ENCODE peak calls at places on chromosomes 12 and 14, in seven cellular contexts. S is neuronal stem cell, B is IMR-90, A is mesenchymal stem cell, V is H9, F is mesendoderm, G is H1. P is an unnamed sample. For H3K4me1, the result is how much of the 10 kb centered on the place peaks cover.

GRCh38 chr12:68743416-68743815 is 2.6 kb upstream of the SLC35E3 start:
- DNase-seq in S (no peak), B (no peak), A (no peak), V (no peak), F (no peak), G (no peak), P (no peak)

GRCh38 chr14:59281613-59282012 is 93.1 kb downstream of the DAAM1 start:
- DNase-seq in S (no peak), B (peak), A (peak), V (no peak), F (peak), G (no peak), P (peak)

GRCh38 chr12:59499774-59500173 is 96.1 kb upstream of the SLC16A7 start:
- DNase-seq in S (no peak), B (no peak), A (no peak), V (no peak), F (no peak), G (no peak), P (no peak)

GRCh38 chr12:54039417-54040147 is 6.7 kb downstream of the HOXC5 start:
- DNase-seq in S (no peak), B (no peak), A (no peak), V (no peak), F (no peak), G (no peak), P (no peak)

GRCh38 chr12:12606793-12607589 is 4.7 kb upstream of the CREBL2 start:
- DNase-seq in S (no peak), B (peak), A (peak), V (no peak), F (peak), G (no peak), P (no peak)

GRCh38 chr14:68261092-68261842 is 441.7 kb downstream of the RAD51B start:
- DNase-seq in S (peak), B (no peak), A (no peak), V (no peak), F (peak), G (peak), P (no peak)

GRCh38 chr12:97426485-97427116 is 36.0 kb upstream of the RMST start:
- DNase-seq in S (no peak), B (no peak), A (no peak), V (peak), F (peak), G (no peak), P (peak)

GRCh38 chr14:22837750-22838538 is 1.6 kb downstream of the MMP14 start:
- DNase-seq in S (no peak), B (peak), A (peak), V (no peak), F (peak), G (no peak), P (peak)

GRCh38 chr12:92295523-92295922 is 149.9 kb upstream of the BTG1 start:
- DNase-seq in S (no peak), B (peak), A (peak), V (no peak), F (peak), G (no peak), P (peak)

GRCh38 chr12:110965574-110965973 is 45.2 kb upstream of the MYL2 start:
- DNase-seq in S (no peak), B (no peak), A (no peak), V (no peak), F (no peak), G (no peak), P (no peak)

GRCh38 chr12:124277394-124278222 is 17.3 kb upstream of the RFLNA start:
- DNase-seq in S (no peak), B (no peak), A (no peak), V (no peak), F (peak), G (no peak), P (no peak)

GRCh38 chr12:86349196-86349595 is 93.0 kb upstream of the MGAT4C start:
- DNase-seq in S (no peak), B (no peak), A (peak), V (no peak), F (no peak), G (no peak), P (no peak)

GRCh38 chr14:54182419-54183040 is 214.3 kb upstream of the CDKN3 start:
- DNase-seq in S (no peak), B (peak), A (peak), V (no peak), F (no peak), G (no peak), P (no peak)

GRCh38 chr14:105884808-105885281 is 358.5 kb downstream of the TMEM121 start:
- DNase-seq in S (no peak), B (no peak), A (no peak), V (no peak), F (no peak), G (no peak), P (no peak)

GRCh38 chr14:70567791-70568190 is 32.7 kb downstream of the MED6 start:
- DNase-seq in S (no peak), B (peak), A (peak), V (peak), F (peak), G (peak), P (peak)

GRCh38 chr14:91996951-91997371 is 42.9 kb downstream of the TRIP11 start:
- DNase-seq in S (peak), B (peak), A (peak), V (no peak), F (peak), G (no peak), P (peak)

GRCh38 chr14:75310295-75311059 is 31.8 kb downstream of the FOS start:
- DNase-seq in S (peak), B (peak), A (peak), V (peak), F (peak), G (peak), P (peak)

GRCh38 chr12:4786795-4787194 is 66.6 kb downstream of the GALNT8 start:
- DNase-seq in S (no peak), B (no peak), A (no peak), V (no peak), F (no peak), G (no peak), P (no peak)

GRCh38 chr12:749871-750270 is 2.5 kb upstream of the WNK1 start:
- DNase-seq in S (no peak), B (no peak), A (no peak), V (no peak), F (no peak), G (no peak), P (no peak)

GRCh38 chr12:64510687-64511086 is 58.8 kb downstream of the TBK1 start:
- DNase-seq in S (no peak), B (no peak), A (no peak), V (no peak), F (no peak), G (no peak), P (no peak)

DNA sequence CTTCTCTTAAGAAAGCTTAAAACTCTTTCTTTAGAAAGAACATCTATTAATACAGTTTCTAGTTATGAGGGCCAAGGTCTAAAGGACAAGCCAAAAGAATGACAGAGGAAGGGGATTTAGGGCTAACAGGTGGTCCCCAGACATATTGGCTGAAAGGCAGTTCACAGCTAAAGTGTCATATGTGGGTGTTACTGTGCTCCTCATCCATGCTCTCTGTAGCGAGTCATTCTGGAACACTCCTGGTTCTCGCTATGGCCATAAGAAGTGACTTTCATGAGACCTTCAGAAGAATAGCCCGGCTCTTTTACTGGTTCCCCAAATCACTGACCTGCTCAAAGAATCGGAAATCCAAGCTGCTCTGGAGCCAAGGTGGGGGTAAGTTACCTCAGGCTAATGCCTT is 55.0 kb downstream of the TBK1 start:
- DNase-seq in S (no peak), B (no peak), A (no peak), V (no peak), F (no peak), G (no peak), P (no peak)
- H3K27ac ChIP-seq in S (no peak), B (no peak), A (no peak), V (no peak), F (no peak), G (no peak), P (no peak)

GRCh38 chr14:78764645-78765044 is 594.5 kb downstream of the NRXN3 start:
- DNase-seq in S (no peak), B (no peak), A (no peak), V (no peak), F (no peak), G (no peak), P (no peak)

GRCh38 chr14:78764240-78764639 is 594.1 kb downstream of the NRXN3 start:
- DNase-seq in S (no peak), B (peak), A (no peak), V (no peak), F (peak), G (no peak), P (no peak)

GRCh38 chr14:78763746-78764145 is 593.6 kb downstream of the NRXN3 start:
- DNase-seq in S (no peak), B (no peak), A (no peak), V (no peak), F (peak), G (no peak), P (no peak)

GRCh38 chr14:78762331-78762730 is 592.2 kb downstream of the NRXN3 start:
- DNase-seq in S (no peak), B (no peak), A (no peak), V (no peak), F (no peak), G (no peak), P (no peak)

GRCh38 chr14:78767436-78767835 is 597.3 kb downstream of the NRXN3 start:
- DNase-seq in S (no peak), B (no peak), A (no peak), V (no peak), F (peak), G (no peak), P (no peak)
- H3K4me1 ChIP-seq in S (under half), B (under half), A (under half), V (under half), F (under half), G (under half), P (under half)

GRCh38 chr14:50067723-50068495 is 48.5 kb downstream of the VCPKMT start:
- DNase-seq in S (no peak), B (peak), A (no peak), V (no peak), F (peak), G (no peak), P (no peak)

GRCh38 chr14:50069325-50069724 is 47.0 kb downstream of the VCPKMT start:
- DNase-seq in S (no peak), B (no peak), A (no peak), V (no peak), F (no peak), G (no peak), P (no peak)

GRCh38 chr14:50070840-50071548 is 45.4 kb downstream of the VCPKMT start:
- DNase-seq in S (no peak), B (no peak), A (no peak), V (no peak), F (no peak), G (no peak), P (no peak)

GRCh38 chr14:50070230-50070629 is 46.1 kb downstream of the VCPKMT start:
- DNase-seq in S (no peak), B (no peak), A (no peak), V (no peak), F (no peak), G (no peak), P (no peak)

GRCh38 chr14:50068496-50068895 is 47.9 kb downstream of the VCPKMT start:
- DNase-seq in S (no peak), B (no peak), A (no peak), V (no peak), F (no peak), G (no peak), P (no peak)
- H2BK120ac ChIP-seq in S (no peak), B (no peak), A (no peak), V (no peak), F (no peak), G (no peak), P (no peak)

GRCh38 chr12:113185180-113186032 is at the start of the genes DDX54 and RITA1:
- DNase-seq in S (peak), B (peak), A (peak), V (peak), F (peak), G (peak), P (peak)

GRCh38 chr12:113186033-113186365 is 478 bp downstream of the RITA1 start:
- DNase-seq in S (no peak), B (peak), A (peak), V (no peak), F (peak), G (no peak), P (no peak)

GRCh38 chr12:113184900-113185179 is 438 bp downstream of the DDX54 start:
- DNase-seq in S (peak), B (peak), A (peak), V (peak), F (peak), G (peak), P (peak)

GRCh38 chr12:113187588-113187987 is 2.1 kb downstream of the RITA1 start:
- DNase-seq in S (no peak), B (no peak), A (no peak), V (no peak), F (no peak), G (no peak), P (peak)

DNA sequence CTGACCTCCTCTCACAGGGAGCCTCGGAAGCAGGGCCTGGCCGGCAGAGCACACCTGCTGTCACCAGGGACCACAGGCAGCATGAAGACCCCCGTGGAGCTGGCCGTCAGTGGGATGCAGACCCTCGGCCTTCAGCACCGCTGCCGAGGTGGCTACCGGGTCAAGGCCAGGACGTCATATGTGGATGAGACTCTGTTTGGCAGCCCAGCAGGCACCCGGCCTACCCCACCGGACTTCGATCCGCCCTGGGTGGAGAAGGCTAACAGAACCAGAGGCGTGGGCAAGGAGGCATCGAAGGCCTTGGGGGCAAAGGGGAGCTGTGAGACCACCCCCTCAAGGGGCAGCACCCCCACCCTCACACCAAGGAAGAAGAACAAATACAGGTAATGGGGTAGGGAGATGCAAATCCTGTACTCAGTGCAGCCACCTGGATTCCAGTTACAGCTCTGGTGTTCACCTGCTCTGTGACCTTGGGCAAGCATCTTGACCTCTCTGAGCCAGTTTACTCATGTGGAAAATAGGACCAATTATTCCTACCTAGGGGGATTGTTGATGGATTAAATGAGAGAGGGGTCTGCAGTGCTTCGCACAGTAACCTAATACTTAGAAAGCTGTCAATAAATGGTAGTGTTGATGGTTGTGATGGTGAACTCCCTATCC is 1.3 kb downstream of the RITA1 start:
- DNase-seq in S (no peak), B (no peak), A (no peak), V (no peak), F (no peak), G (no peak), P (no peak)
- H3K27ac ChIP-seq in S (no peak), B (no peak), A (no peak), V (no peak), F (no peak), G (no peak), P (no peak)

DNA sequence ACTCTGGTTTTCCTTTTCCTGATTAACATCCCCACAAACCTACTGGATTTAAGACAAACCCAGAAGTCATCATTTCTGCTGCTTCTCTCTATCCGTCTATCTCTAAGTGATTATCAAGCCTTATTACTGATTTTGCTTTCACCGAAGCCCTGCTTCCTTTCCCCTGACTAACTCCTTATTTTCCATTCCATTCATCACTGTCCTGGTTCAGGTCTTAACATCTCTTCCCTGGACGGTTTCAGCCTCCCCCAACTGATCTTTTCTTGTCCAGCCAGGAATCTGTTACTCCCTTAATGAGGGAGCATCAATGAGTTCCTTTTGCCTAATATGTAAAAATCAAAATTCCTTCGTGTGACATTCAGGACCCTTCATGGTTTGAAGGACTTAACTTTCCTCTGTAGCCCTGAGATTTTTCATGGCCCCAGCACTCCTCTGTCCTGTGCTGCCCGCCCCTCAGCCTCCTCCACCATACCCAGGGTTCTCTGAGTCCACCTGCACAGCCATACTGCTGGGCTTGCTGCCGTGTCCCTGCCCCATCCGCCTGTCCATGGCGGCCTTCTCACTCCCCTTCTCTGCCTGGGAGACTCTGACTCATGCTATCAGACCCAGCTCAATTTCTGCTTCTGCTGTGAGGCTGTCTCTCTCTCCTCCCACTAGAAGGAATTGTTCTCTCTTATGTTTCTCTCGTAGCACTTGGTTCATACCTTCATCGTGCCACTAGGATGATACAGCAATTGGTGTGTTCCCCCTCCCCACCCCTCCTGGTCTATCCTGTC is 167.8 kb upstream of the HIF1A start:
- DNase-seq in S (no peak), B (peak), A (peak), V (no peak), F (peak), G (no peak), P (peak)
- H3K4me1 ChIP-seq in S (under half), B (under half), A (under half), V (under half), F (under half), G (under half), P (under half)

DNA sequence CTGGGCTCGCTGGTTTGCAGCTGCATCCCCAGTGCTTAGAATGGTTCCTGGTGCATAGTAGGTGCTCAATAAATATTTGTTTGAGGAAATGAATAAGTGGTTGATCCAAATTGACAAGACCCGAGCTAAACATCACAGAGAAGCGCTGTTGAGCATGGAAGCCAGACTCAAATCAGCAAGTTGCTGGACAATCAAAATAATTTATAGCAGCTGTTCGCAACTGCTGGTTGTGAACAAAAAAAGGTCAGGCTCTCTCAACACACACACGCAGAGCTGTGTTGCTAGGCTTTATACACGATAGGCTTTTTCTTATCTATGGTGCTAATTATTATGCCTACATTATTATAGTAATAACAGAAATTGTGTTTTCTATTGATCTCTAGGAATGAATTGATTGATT is 190.2 kb downstream of the TBX5 start:
- DNase-seq in S (no peak), B (no peak), A (no peak), V (no peak), F (no peak), G (no peak), P (no peak)
- H2BK120ac ChIP-seq in S (no peak), B (no peak), A (no peak), V (no peak), F (no peak), G (no peak), P (no peak)

GRCh38 chr12:131413006-131413405 is 297.9 kb upstream of the SFSWAP start:
- DNase-seq in S (no peak), B (no peak), A (no peak), V (no peak), F (no peak), G (no peak), P (no peak)
- H3K27ac ChIP-seq in S (no peak), B (no peak), A (no peak), V (no peak), F (no peak), G (no peak), P (no peak)

GRCh38 chr14:36931796-36932195 is 240.6 kb downstream of the SLC25A21 start:
- DNase-seq in S (no peak), B (no peak), A (no peak), V (no peak), F (no peak), G (no peak), P (no peak)
- H3K4me1 ChIP-seq in S (under half), B (under half), A (under half), V (under half), F (under half), G (under half), P (under half)

GRCh38 chr12:67667276-67668073 is 18.9 kb downstream of the DYRK2 start:
- DNase-seq in S (no peak), B (no peak), A (peak), V (no peak), F (no peak), G (no peak), P (no peak)
- H2BK120ac ChIP-seq in S (no peak), B (no peak), A (no peak), V (no peak), F (no peak), G (no peak), P (no peak)

DNA sequence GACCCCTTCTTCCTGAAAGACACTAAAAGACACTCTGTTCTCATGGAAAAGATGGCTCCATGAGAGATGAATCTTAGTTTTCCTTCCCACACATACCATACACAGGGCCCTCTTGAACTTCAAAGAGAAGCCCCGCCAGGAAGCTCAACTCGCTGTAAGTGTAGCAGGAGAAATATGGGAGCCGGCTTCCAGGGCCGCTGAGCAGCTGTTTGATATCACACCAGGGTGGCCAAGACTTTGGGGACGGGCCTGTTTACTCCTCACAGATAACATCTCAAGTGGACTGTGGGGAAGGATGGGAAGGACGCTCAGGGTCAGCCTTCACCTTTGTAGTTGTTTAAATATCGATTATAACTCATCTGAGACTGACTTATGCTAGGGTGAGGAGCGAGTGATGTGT is 235.5 kb upstream of the TBX3 start:
- DNase-seq in S (no peak), B (no peak), A (peak), V (no peak), F (no peak), G (no peak), P (no peak)
- H3K27ac ChIP-seq in S (no peak), B (no peak), A (no peak), V (no peak), F (no peak), G (no peak), P (no peak)